ENCODE peak calls at places on chromosomes 4 and X, in eight cellular contexts. V is tibial artery, J is H1, N is A549, X is fibroblast of lung, T is suprapubic skin, Q is transverse colon, D is stomach. R is an unnamed sample.
A peak's percentile ranks its signal among the peaks of the same experiment; 100 is the strongest.

GRCh38 chr4:76430519-76431388 is 4.3 kb upstream of the SHROOM3 start:
- DNase-seq in V (no peak), J (no peak), N (peak; percentile 36), X (peak; percentile 50), T (no peak), Q (no peak), D (no peak), R (peak; percentile 71)

GRCh38 chr4:42641155-42641554 is 15.8 kb downstream of the ATP8A1 start:
- DNase-seq in V (no peak), J (no peak), N (no peak), X (no peak), T (no peak), Q (no peak), D (no peak), R (peak; percentile 63)

GRCh38 chrX:77731821-77732419 is 54.1 kb downstream of the ATRX start:
- DNase-seq in V (no peak), J (no peak), N (no peak), X (no peak), T (no peak), Q (no peak), D (no peak), R (no peak)

GRCh38 chr4:169619518-169619957 is 840 bp upstream of the CLCN3 start:
- DNase-seq in V (no peak), J (no peak), N (peak; percentile 46), X (peak; percentile 44), T (no peak), Q (peak; percentile 74), D (peak; percentile 67), R (peak; percentile 82)

GRCh38 chrX:16436348-16437188 is 213.4 kb upstream of the S100G start:
- DNase-seq in V (peak; percentile 77), J (peak; percentile 73), N (peak; percentile 35), X (peak; percentile 51), T (peak; percentile 76), Q (peak; percentile 79), D (peak; percentile 84), R (peak; percentile 89)

GRCh38 chrX:153726286-153727107 is 1.8 kb downstream of the ABCD1 start:
- DNase-seq in V (peak; percentile 85), J (peak; percentile 72), N (no peak), X (peak; percentile 63), T (no peak), Q (peak; percentile 71), D (peak; percentile 55), R (peak; percentile 63)

GRCh38 chr4:151227731-151228130 is 49.2 kb upstream of the PRSS48 start:
- DNase-seq in V (peak; percentile 89), J (no peak), N (no peak), X (peak; percentile 85), T (peak; percentile 78), Q (peak; percentile 18), D (no peak), R (peak; percentile 51)

GRCh38 chr4:102696763-102697162 is 64.0 kb downstream of the MANBA start:
- DNase-seq in V (no peak), J (no peak), N (no peak), X (no peak), T (no peak), Q (no peak), D (no peak), R (no peak)

GRCh38 chr4:154344686-154345085 is 146.9 kb downstream of the DCHS2 start:
- DNase-seq in V (no peak), J (no peak), N (no peak), X (no peak), T (no peak), Q (no peak), D (no peak), R (no peak)

GRCh38 chrX:45824471-45824870 is 623.8 kb upstream of the DIPK2B start:
- DNase-seq in V (peak; percentile 66), J (no peak), N (peak; percentile 73), X (peak; percentile 97), T (no peak), Q (no peak), D (no peak), R (peak; percentile 57)

DNA sequence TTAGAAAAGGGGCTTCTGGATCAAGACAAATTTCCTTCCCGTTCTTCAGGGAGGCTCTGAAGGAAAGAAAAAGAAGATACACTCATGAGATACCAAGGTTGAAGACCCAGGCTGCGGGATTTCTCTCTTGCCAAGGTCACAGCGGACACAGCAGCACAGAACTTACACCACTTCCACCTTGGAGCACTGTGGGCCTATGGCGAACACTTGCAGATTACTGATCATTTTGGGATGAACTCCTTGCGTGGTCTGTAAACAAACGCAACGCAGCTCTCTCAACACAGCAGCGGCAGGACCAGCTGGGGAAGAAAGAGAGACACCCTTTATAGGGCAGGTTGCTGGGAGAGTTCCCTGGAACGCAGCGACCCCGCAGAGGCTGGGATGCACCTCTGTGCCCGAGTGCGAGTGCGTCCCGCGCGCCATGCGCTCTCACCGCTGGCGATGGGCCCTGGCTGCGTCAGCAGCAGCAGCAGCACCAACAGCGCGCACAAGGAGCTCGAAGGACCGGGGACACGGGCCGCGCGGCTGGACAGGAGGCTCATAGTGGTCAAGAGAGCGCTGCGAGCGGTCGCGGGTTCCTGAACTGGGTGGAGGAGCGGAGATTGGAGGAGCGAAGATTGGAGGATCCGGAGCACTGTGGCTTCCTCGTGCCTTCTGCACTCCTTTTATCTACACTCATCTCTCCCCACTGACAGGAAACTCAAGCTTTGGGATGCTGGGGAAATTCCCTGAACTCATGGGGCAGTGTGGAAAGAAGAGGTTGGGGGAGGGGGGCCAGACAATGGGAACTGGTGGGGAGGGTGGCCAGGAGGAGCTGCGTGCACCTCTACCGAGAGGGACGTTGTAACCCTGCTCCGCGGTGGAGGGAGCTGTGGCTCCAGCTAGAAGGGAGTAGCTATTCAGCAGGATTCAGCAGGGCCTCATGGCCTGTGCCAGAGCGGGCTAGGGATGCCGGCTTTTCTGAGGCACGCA is at the start of gene CXCL5:
- DNase-seq in V (no peak), J (peak; percentile 78), N (peak; percentile 47), X (peak; percentile 53), T (no peak), Q (peak; percentile 16), D (peak; percentile 44), R (peak; percentile 68)
- H3K4me3 ChIP-seq in V (peak within 1 kb of the TSS; percentile 23), J (peak within 1 kb of the TSS; percentile 51), N (peak within 1 kb of the TSS; percentile 52), X (peak within 1 kb of the TSS; percentile 41), T (peak within 1 kb of the TSS; percentile 23), Q (no peak within 1 kb of the TSS), D (peak within 1 kb of the TSS; percentile 40), R (peak within 1 kb of the TSS; percentile 27)

GRCh38 chr4:184267673-184268573 is 50.2 kb upstream of the ENPP6 start:
- DNase-seq in V (no peak), J (no peak), N (peak; percentile 37), X (peak; percentile 94), T (no peak), Q (peak; percentile 77), D (peak; percentile 60), R (peak; percentile 30)

GRCh38 chr4:184263461-184263860 is 45.8 kb upstream of the ENPP6 start:
- DNase-seq in V (no peak), J (no peak), N (no peak), X (no peak), T (no peak), Q (no peak), D (no peak), R (no peak)

GRCh38 chr4:184263910-184264732 is 46.4 kb upstream of the ENPP6 start:
- DNase-seq in V (peak; percentile 94), J (peak; percentile 94), N (peak; percentile 70), X (peak; percentile 83), T (peak; percentile 97), Q (peak; percentile 96), D (peak; percentile 97), R (peak; percentile 94)

GRCh38 chr4:184267206-184267608 is 49.5 kb upstream of the ENPP6 start:
- DNase-seq in V (no peak), J (no peak), N (no peak), X (no peak), T (no peak), Q (no peak), D (no peak), R (no peak)

GRCh38 chr4:184265566-184266351 is 48.1 kb upstream of the ENPP6 start:
- DNase-seq in V (no peak), J (peak; percentile 40), N (peak; percentile 61), X (peak; percentile 49), T (no peak), Q (peak; percentile 49), D (no peak), R (no peak)
- H3K27ac ChIP-seq in V (no peak overlapping the region), J (no peak overlapping the region), N (peak overlapping the region; percentile 91), X (no peak overlapping the region), T (no peak overlapping the region), Q (peak overlapping the region; percentile 68), D (peak overlapping the region; percentile 39), R (no peak overlapping the region)

GRCh38 chr4:109315818-109316217 is 13.4 kb upstream of the COL25A1 start:
- DNase-seq in V (no peak), J (no peak), N (no peak), X (no peak), T (no peak), Q (no peak), D (no peak), R (no peak)
- TF ChIP-seq CTCF in V (no peak), J (peak; percentile 39), N (no peak), X (peak; percentile 10), T (no peak), Q (no peak), D (no peak), R (no peak)

GRCh38 chr4:187504974-187505797 is 490.4 kb upstream of the ZFP42 start:
- DNase-seq in V (no peak), J (peak; percentile 45), N (no peak), X (no peak), T (no peak), Q (no peak), D (no peak), R (peak; percentile 59)
- H3K4me3 ChIP-seq in V (no peak overlapping the region), J (peak overlapping the region; percentile 38), N (no peak overlapping the region), X (no peak overlapping the region), T (no peak overlapping the region), Q (no peak overlapping the region), D (no peak overlapping the region), R (peak overlapping the region; percentile 75)

DNA sequence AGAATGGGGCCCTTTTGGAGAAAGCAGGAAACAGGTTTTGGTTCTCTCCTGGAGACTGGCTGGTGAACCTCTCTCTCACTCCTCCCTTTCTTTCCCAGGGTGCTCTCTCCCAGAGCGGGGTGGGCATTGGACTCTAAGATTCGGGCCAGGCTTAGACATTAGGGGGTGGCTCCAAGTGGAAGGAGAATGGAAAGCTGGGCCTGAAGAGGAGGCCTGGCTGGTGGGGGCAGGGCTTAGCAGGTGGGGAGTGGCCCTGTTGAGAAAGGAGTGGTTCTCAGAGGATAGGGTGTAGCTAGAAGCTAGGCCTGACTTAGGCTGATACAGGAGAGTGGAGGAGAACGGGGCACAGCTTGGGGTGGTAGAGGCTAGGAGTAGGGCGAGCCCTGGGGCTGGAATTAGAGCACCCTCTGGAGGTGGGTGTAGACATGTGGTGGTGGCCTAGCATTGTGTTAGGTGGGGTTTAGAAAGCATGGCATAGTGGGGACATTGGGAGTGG is 5.7 kb downstream of the PLP2 start:
- DNase-seq in V (no peak), J (no peak), N (no peak), X (no peak), T (no peak), Q (no peak), D (no peak), R (no peak)
- H3K27ac ChIP-seq in V (peak overlapping the region; percentile 40), J (no peak overlapping the region), N (peak overlapping the region; percentile 26), X (no peak overlapping the region), T (peak overlapping the region; percentile 59), Q (peak overlapping the region; percentile 80), D (peak overlapping the region; percentile 67), R (no peak overlapping the region)

GRCh38 chrX:103488332-103488731 is 31.0 kb downstream of the RAB40A start:
- DNase-seq in V (no peak), J (no peak), N (peak; percentile 15), X (peak; percentile 8), T (no peak), Q (no peak), D (no peak), R (no peak)
- TF ChIP-seq CTCF in V (peak; percentile 30), J (peak; percentile 16), N (peak; percentile 34), X (peak; percentile 51), T (peak; percentile 20), Q (no peak), D (peak; percentile 26), R (peak; percentile 59)